ENCODE peak calls at places on chromosomes 13 and 19, in ten cellular contexts. One of them, this sample, is unnamed.

GRCh38 chr19:46426506-46427162 is 2.1 kb downstream of the PNMA8C start:
- DNase-seq in activated T-helper 1 cell treated with anti-CD3 and anti-CD28 coated beads, Interleukin-12 subunit alpha, Interleukin-12 subunit beta, Interleukin-2, Interleukin-4 antibody, amounts not matched to agents 30 ng/mL and 10 ng/mL and 1 ng/mL, durations not matched to agents 14 hours and 24 hours and 36 hours: peak
- DNase-seq in stimulated activated CD8-positive, alpha-beta memory T cell treated with anti-CD3 and anti-CD28 coated beads, Interleukin-12 subunit alpha, Interleukin-12 subunit beta, amount 100 ng/mL, for 4 hours: no peak
- DNase-seq in DMS153: peak
- DNase-seq in LoVo: peak
- DNase-seq in anterior cingulate cortex: peak
- DNase-seq in GM10248: no peak
- DNase-seq in HCT116: no peak
- DNase-seq in stimulated activated CD4-positive, alpha-beta T cell treated with anti-CD3 and anti-CD28 coated beads, TNF-alpha, amount 100 ng/mL, for 24 hours: peak
- DNase-seq in activated CD4-positive, alpha-beta T cell treated with anti-CD3 and anti-CD28 coated beads, Interleukin-2, amount 50 U/mL, for 24 hours: no peak
- DNase-seq in this sample: peak

GRCh38 chr19:46785054-46785979 is 3.1 kb downstream of the SLC1A5 start:
- DNase-seq in HCT116: no peak
- DNase-seq in LoVo: no peak
- DNase-seq in stimulated activated CD8-positive, alpha-beta memory T cell treated with anti-CD3 and anti-CD28 coated beads, Interleukin-12 subunit alpha, Interleukin-12 subunit beta, amount 100 ng/mL, for 4 hours: no peak
- DNase-seq in activated T-helper 1 cell treated with anti-CD3 and anti-CD28 coated beads, Interleukin-12 subunit alpha, Interleukin-12 subunit beta, Interleukin-2, Interleukin-4 antibody, amounts not matched to agents 30 ng/mL and 10 ng/mL and 1 ng/mL, durations not matched to agents 14 hours and 24 hours and 36 hours: no peak
- DNase-seq in GM10248: no peak
- DNase-seq in anterior cingulate cortex: no peak
- DNase-seq in DMS153: no peak
- DNase-seq in activated CD4-positive, alpha-beta T cell treated with anti-CD3 and anti-CD28 coated beads, Interleukin-2, amount 50 U/mL, for 24 hours: no peak
- DNase-seq in stimulated activated CD4-positive, alpha-beta T cell treated with anti-CD3 and anti-CD28 coated beads, TNF-alpha, amount 100 ng/mL, for 24 hours: no peak
- DNase-seq in this sample: no peak

GRCh38 chr19:39206122-39206521 is 2.1 kb upstream of the SYCN start:
- DNase-seq in activated CD4-positive, alpha-beta T cell treated with anti-CD3 and anti-CD28 coated beads, Interleukin-2, amount 50 U/mL, for 24 hours: no peak
- DNase-seq in anterior cingulate cortex: no peak
- DNase-seq in activated T-helper 1 cell treated with anti-CD3 and anti-CD28 coated beads, Interleukin-12 subunit alpha, Interleukin-12 subunit beta, Interleukin-2, Interleukin-4 antibody, amounts not matched to agents 30 ng/mL and 10 ng/mL and 1 ng/mL, durations not matched to agents 14 hours and 24 hours and 36 hours: no peak
- DNase-seq in stimulated activated CD4-positive, alpha-beta T cell treated with anti-CD3 and anti-CD28 coated beads, TNF-alpha, amount 100 ng/mL, for 24 hours: no peak
- DNase-seq in LoVo: no peak
- DNase-seq in GM10248: no peak
- DNase-seq in DMS153: no peak
- DNase-seq in HCT116: no peak
- DNase-seq in stimulated activated CD8-positive, alpha-beta memory T cell treated with anti-CD3 and anti-CD28 coated beads, Interleukin-12 subunit alpha, Interleukin-12 subunit beta, amount 100 ng/mL, for 4 hours: no peak
- DNase-seq in this sample: no peak

GRCh38 chr13:21240586-21240985 is 64.1 kb downstream of the MRPL57 start:
- DNase-seq in GM10248: no peak
- DNase-seq in LoVo: peak
- DNase-seq in activated T-helper 1 cell treated with anti-CD3 and anti-CD28 coated beads, Interleukin-12 subunit alpha, Interleukin-12 subunit beta, Interleukin-2, Interleukin-4 antibody, amounts not matched to agents 30 ng/mL and 10 ng/mL and 1 ng/mL, durations not matched to agents 14 hours and 24 hours and 36 hours: no peak
- DNase-seq in DMS153: no peak
- DNase-seq in activated CD4-positive, alpha-beta T cell treated with anti-CD3 and anti-CD28 coated beads, Interleukin-2, amount 50 U/mL, for 24 hours: no peak
- DNase-seq in stimulated activated CD8-positive, alpha-beta memory T cell treated with anti-CD3 and anti-CD28 coated beads, Interleukin-12 subunit alpha, Interleukin-12 subunit beta, amount 100 ng/mL, for 4 hours: no peak
- DNase-seq in HCT116: no peak
- DNase-seq in anterior cingulate cortex: no peak
- DNase-seq in stimulated activated CD4-positive, alpha-beta T cell treated with anti-CD3 and anti-CD28 coated beads, TNF-alpha, amount 100 ng/mL, for 24 hours: no peak
- DNase-seq in this sample: no peak

GRCh38 chr13:90683711-90684131 is 663.8 kb upstream of the MIR17HG start:
- DNase-seq in HCT116: no peak
- DNase-seq in activated CD4-positive, alpha-beta T cell treated with anti-CD3 and anti-CD28 coated beads, Interleukin-2, amount 50 U/mL, for 24 hours: no peak
- DNase-seq in GM10248: no peak
- DNase-seq in stimulated activated CD4-positive, alpha-beta T cell treated with anti-CD3 and anti-CD28 coated beads, TNF-alpha, amount 100 ng/mL, for 24 hours: no peak
- DNase-seq in stimulated activated CD8-positive, alpha-beta memory T cell treated with anti-CD3 and anti-CD28 coated beads, Interleukin-12 subunit alpha, Interleukin-12 subunit beta, amount 100 ng/mL, for 4 hours: no peak
- DNase-seq in DMS153: peak
- DNase-seq in activated T-helper 1 cell treated with anti-CD3 and anti-CD28 coated beads, Interleukin-12 subunit alpha, Interleukin-12 subunit beta, Interleukin-2, Interleukin-4 antibody, amounts not matched to agents 30 ng/mL and 10 ng/mL and 1 ng/mL, durations not matched to agents 14 hours and 24 hours and 36 hours: no peak
- DNase-seq in LoVo: no peak
- DNase-seq in anterior cingulate cortex: no peak
- DNase-seq in this sample: no peak

GRCh38 chr19:10390652-10391286 is 10.4 kb upstream of the TYK2 start:
- DNase-seq in anterior cingulate cortex: peak
- DNase-seq in stimulated activated CD4-positive, alpha-beta T cell treated with anti-CD3 and anti-CD28 coated beads, TNF-alpha, amount 100 ng/mL, for 24 hours: peak
- DNase-seq in HCT116: peak
- DNase-seq in DMS153: peak
- DNase-seq in LoVo: peak
- DNase-seq in activated T-helper 1 cell treated with anti-CD3 and anti-CD28 coated beads, Interleukin-12 subunit alpha, Interleukin-12 subunit beta, Interleukin-2, Interleukin-4 antibody, amounts not matched to agents 30 ng/mL and 10 ng/mL and 1 ng/mL, durations not matched to agents 14 hours and 24 hours and 36 hours: peak
- DNase-seq in activated CD4-positive, alpha-beta T cell treated with anti-CD3 and anti-CD28 coated beads, Interleukin-2, amount 50 U/mL, for 24 hours: no peak
- DNase-seq in stimulated activated CD8-positive, alpha-beta memory T cell treated with anti-CD3 and anti-CD28 coated beads, Interleukin-12 subunit alpha, Interleukin-12 subunit beta, amount 100 ng/mL, for 4 hours: peak
- DNase-seq in GM10248: peak
- DNase-seq in this sample: peak

GRCh38 chr13:53545340-53545941 is 516.8 kb downstream of the OLFM4 start:
- DNase-seq in HCT116: no peak
- DNase-seq in GM10248: no peak
- DNase-seq in anterior cingulate cortex: no peak
- DNase-seq in stimulated activated CD8-positive, alpha-beta memory T cell treated with anti-CD3 and anti-CD28 coated beads, Interleukin-12 subunit alpha, Interleukin-12 subunit beta, amount 100 ng/mL, for 4 hours: no peak
- DNase-seq in activated CD4-positive, alpha-beta T cell treated with anti-CD3 and anti-CD28 coated beads, Interleukin-2, amount 50 U/mL, for 24 hours: no peak
- DNase-seq in activated T-helper 1 cell treated with anti-CD3 and anti-CD28 coated beads, Interleukin-12 subunit alpha, Interleukin-12 subunit beta, Interleukin-2, Interleukin-4 antibody, amounts not matched to agents 30 ng/mL and 10 ng/mL and 1 ng/mL, durations not matched to agents 14 hours and 24 hours and 36 hours: no peak
- DNase-seq in LoVo: no peak
- DNase-seq in DMS153: no peak
- DNase-seq in stimulated activated CD4-positive, alpha-beta T cell treated with anti-CD3 and anti-CD28 coated beads, TNF-alpha, amount 100 ng/mL, for 24 hours: no peak
- DNase-seq in this sample: no peak

GRCh38 chr19:49916839-49917733 is 11.9 kb upstream of the ATF5 start:
- DNase-seq in anterior cingulate cortex: no peak
- DNase-seq in HCT116: no peak
- DNase-seq in activated T-helper 1 cell treated with anti-CD3 and anti-CD28 coated beads, Interleukin-12 subunit alpha, Interleukin-12 subunit beta, Interleukin-2, Interleukin-4 antibody, amounts not matched to agents 30 ng/mL and 10 ng/mL and 1 ng/mL, durations not matched to agents 14 hours and 24 hours and 36 hours: no peak
- DNase-seq in GM10248: peak
- DNase-seq in stimulated activated CD4-positive, alpha-beta T cell treated with anti-CD3 and anti-CD28 coated beads, TNF-alpha, amount 100 ng/mL, for 24 hours: no peak
- DNase-seq in activated CD4-positive, alpha-beta T cell treated with anti-CD3 and anti-CD28 coated beads, Interleukin-2, amount 50 U/mL, for 24 hours: no peak
- DNase-seq in DMS153: no peak
- DNase-seq in LoVo: no peak
- DNase-seq in stimulated activated CD8-positive, alpha-beta memory T cell treated with anti-CD3 and anti-CD28 coated beads, Interleukin-12 subunit alpha, Interleukin-12 subunit beta, amount 100 ng/mL, for 4 hours: no peak
- DNase-seq in this sample: no peak

GRCh38 chr13:66714795-66715194 is 515.3 kb downstream of the PCDH9 start:
- DNase-seq in anterior cingulate cortex: no peak
- DNase-seq in DMS153: no peak
- DNase-seq in activated CD4-positive, alpha-beta T cell treated with anti-CD3 and anti-CD28 coated beads, Interleukin-2, amount 50 U/mL, for 24 hours: no peak
- DNase-seq in HCT116: no peak
- DNase-seq in GM10248: no peak
- DNase-seq in activated T-helper 1 cell treated with anti-CD3 and anti-CD28 coated beads, Interleukin-12 subunit alpha, Interleukin-12 subunit beta, Interleukin-2, Interleukin-4 antibody, amounts not matched to agents 30 ng/mL and 10 ng/mL and 1 ng/mL, durations not matched to agents 14 hours and 24 hours and 36 hours: no peak
- DNase-seq in stimulated activated CD8-positive, alpha-beta memory T cell treated with anti-CD3 and anti-CD28 coated beads, Interleukin-12 subunit alpha, Interleukin-12 subunit beta, amount 100 ng/mL, for 4 hours: no peak
- DNase-seq in LoVo: no peak
- DNase-seq in stimulated activated CD4-positive, alpha-beta T cell treated with anti-CD3 and anti-CD28 coated beads, TNF-alpha, amount 100 ng/mL, for 24 hours: no peak
- DNase-seq in this sample: no peak

GRCh38 chr19:51520710-51521109 is 10.8 kb downstream of the SIGLEC6 start:
- DNase-seq in GM10248: no peak
- DNase-seq in stimulated activated CD4-positive, alpha-beta T cell treated with anti-CD3 and anti-CD28 coated beads, TNF-alpha, amount 100 ng/mL, for 24 hours: no peak
- DNase-seq in anterior cingulate cortex: no peak
- DNase-seq in DMS153: no peak
- DNase-seq in activated CD4-positive, alpha-beta T cell treated with anti-CD3 and anti-CD28 coated beads, Interleukin-2, amount 50 U/mL, for 24 hours: no peak
- DNase-seq in HCT116: no peak
- DNase-seq in LoVo: no peak
- DNase-seq in activated T-helper 1 cell treated with anti-CD3 and anti-CD28 coated beads, Interleukin-12 subunit alpha, Interleukin-12 subunit beta, Interleukin-2, Interleukin-4 antibody, amounts not matched to agents 30 ng/mL and 10 ng/mL and 1 ng/mL, durations not matched to agents 14 hours and 24 hours and 36 hours: no peak
- DNase-seq in stimulated activated CD8-positive, alpha-beta memory T cell treated with anti-CD3 and anti-CD28 coated beads, Interleukin-12 subunit alpha, Interleukin-12 subunit beta, amount 100 ng/mL, for 4 hours: no peak
- DNase-seq in this sample: no peak

GRCh38 chr19:11580665-11581418 is 3.4 kb upstream of the ACP5 start:
- DNase-seq in LoVo: no peak
- DNase-seq in activated CD4-positive, alpha-beta T cell treated with anti-CD3 and anti-CD28 coated beads, Interleukin-2, amount 50 U/mL, for 24 hours: no peak
- DNase-seq in GM10248: no peak
- DNase-seq in DMS153: no peak
- DNase-seq in anterior cingulate cortex: no peak
- DNase-seq in HCT116: no peak
- DNase-seq in stimulated activated CD4-positive, alpha-beta T cell treated with anti-CD3 and anti-CD28 coated beads, TNF-alpha, amount 100 ng/mL, for 24 hours: no peak
- DNase-seq in activated T-helper 1 cell treated with anti-CD3 and anti-CD28 coated beads, Interleukin-12 subunit alpha, Interleukin-12 subunit beta, Interleukin-2, Interleukin-4 antibody, amounts not matched to agents 30 ng/mL and 10 ng/mL and 1 ng/mL, durations not matched to agents 14 hours and 24 hours and 36 hours: no peak
- DNase-seq in stimulated activated CD8-positive, alpha-beta memory T cell treated with anti-CD3 and anti-CD28 coated beads, Interleukin-12 subunit alpha, Interleukin-12 subunit beta, amount 100 ng/mL, for 4 hours: no peak
- DNase-seq in this sample: no peak

GRCh38 chr19:8302357-8302691 is 5.8 kb downstream of the CD320 start:
- DNase-seq in stimulated activated CD8-positive, alpha-beta memory T cell treated with anti-CD3 and anti-CD28 coated beads, Interleukin-12 subunit alpha, Interleukin-12 subunit beta, amount 100 ng/mL, for 4 hours: no peak
- DNase-seq in anterior cingulate cortex: no peak
- DNase-seq in GM10248: no peak
- DNase-seq in DMS153: no peak
- DNase-seq in HCT116: no peak
- DNase-seq in stimulated activated CD4-positive, alpha-beta T cell treated with anti-CD3 and anti-CD28 coated beads, TNF-alpha, amount 100 ng/mL, for 24 hours: no peak
- DNase-seq in activated CD4-positive, alpha-beta T cell treated with anti-CD3 and anti-CD28 coated beads, Interleukin-2, amount 50 U/mL, for 24 hours: no peak
- DNase-seq in LoVo: no peak
- DNase-seq in activated T-helper 1 cell treated with anti-CD3 and anti-CD28 coated beads, Interleukin-12 subunit alpha, Interleukin-12 subunit beta, Interleukin-2, Interleukin-4 antibody, amounts not matched to agents 30 ng/mL and 10 ng/mL and 1 ng/mL, durations not matched to agents 14 hours and 24 hours and 36 hours: no peak
- DNase-seq in this sample: no peak

GRCh38 chr19:938233-938923 is 12.5 kb downstream of the ARID3A start:
- DNase-seq in anterior cingulate cortex: no peak
- DNase-seq in stimulated activated CD8-positive, alpha-beta memory T cell treated with anti-CD3 and anti-CD28 coated beads, Interleukin-12 subunit alpha, Interleukin-12 subunit beta, amount 100 ng/mL, for 4 hours: no peak
- DNase-seq in HCT116: no peak
- DNase-seq in LoVo: no peak
- DNase-seq in DMS153: no peak
- DNase-seq in activated T-helper 1 cell treated with anti-CD3 and anti-CD28 coated beads, Interleukin-12 subunit alpha, Interleukin-12 subunit beta, Interleukin-2, Interleukin-4 antibody, amounts not matched to agents 30 ng/mL and 10 ng/mL and 1 ng/mL, durations not matched to agents 14 hours and 24 hours and 36 hours: no peak
- DNase-seq in stimulated activated CD4-positive, alpha-beta T cell treated with anti-CD3 and anti-CD28 coated beads, TNF-alpha, amount 100 ng/mL, for 24 hours: no peak
- DNase-seq in GM10248: no peak
- DNase-seq in activated CD4-positive, alpha-beta T cell treated with anti-CD3 and anti-CD28 coated beads, Interleukin-2, amount 50 U/mL, for 24 hours: no peak
- DNase-seq in this sample: no peak

GRCh38 chr19:39379865-39380399 is 11.0 kb downstream of the PAF1 start:
- DNase-seq in HCT116: no peak
- DNase-seq in DMS153: no peak
- DNase-seq in activated T-helper 1 cell treated with anti-CD3 and anti-CD28 coated beads, Interleukin-12 subunit alpha, Interleukin-12 subunit beta, Interleukin-2, Interleukin-4 antibody, amounts not matched to agents 30 ng/mL and 10 ng/mL and 1 ng/mL, durations not matched to agents 14 hours and 24 hours and 36 hours: no peak
- DNase-seq in activated CD4-positive, alpha-beta T cell treated with anti-CD3 and anti-CD28 coated beads, Interleukin-2, amount 50 U/mL, for 24 hours: no peak
- DNase-seq in anterior cingulate cortex: no peak
- DNase-seq in stimulated activated CD8-positive, alpha-beta memory T cell treated with anti-CD3 and anti-CD28 coated beads, Interleukin-12 subunit alpha, Interleukin-12 subunit beta, amount 100 ng/mL, for 4 hours: no peak
- DNase-seq in stimulated activated CD4-positive, alpha-beta T cell treated with anti-CD3 and anti-CD28 coated beads, TNF-alpha, amount 100 ng/mL, for 24 hours: no peak
- DNase-seq in GM10248: no peak
- DNase-seq in LoVo: no peak
- DNase-seq in this sample: no peak

GRCh38 chr19:2097330-2098327 is 914 bp downstream of the IZUMO4 start:
- DNase-seq in LoVo: no peak
- DNase-seq in anterior cingulate cortex: no peak
- DNase-seq in stimulated activated CD4-positive, alpha-beta T cell treated with anti-CD3 and anti-CD28 coated beads, TNF-alpha, amount 100 ng/mL, for 24 hours: peak
- DNase-seq in HCT116: no peak
- DNase-seq in activated CD4-positive, alpha-beta T cell treated with anti-CD3 and anti-CD28 coated beads, Interleukin-2, amount 50 U/mL, for 24 hours: no peak
- DNase-seq in stimulated activated CD8-positive, alpha-beta memory T cell treated with anti-CD3 and anti-CD28 coated beads, Interleukin-12 subunit alpha, Interleukin-12 subunit beta, amount 100 ng/mL, for 4 hours: no peak
- DNase-seq in GM10248: peak
- DNase-seq in activated T-helper 1 cell treated with anti-CD3 and anti-CD28 coated beads, Interleukin-12 subunit alpha, Interleukin-12 subunit beta, Interleukin-2, Interleukin-4 antibody, amounts not matched to agents 30 ng/mL and 10 ng/mL and 1 ng/mL, durations not matched to agents 14 hours and 24 hours and 36 hours: peak
- DNase-seq in DMS153: no peak
- DNase-seq in this sample: no peak

GRCh38 chr13:66922444-66922843 is 307.7 kb downstream of the PCDH9 start:
- DNase-seq in LoVo: no peak
- DNase-seq in activated T-helper 1 cell treated with anti-CD3 and anti-CD28 coated beads, Interleukin-12 subunit alpha, Interleukin-12 subunit beta, Interleukin-2, Interleukin-4 antibody, amounts not matched to agents 30 ng/mL and 10 ng/mL and 1 ng/mL, durations not matched to agents 14 hours and 24 hours and 36 hours: no peak
- DNase-seq in DMS153: no peak
- DNase-seq in HCT116: no peak
- DNase-seq in stimulated activated CD8-positive, alpha-beta memory T cell treated with anti-CD3 and anti-CD28 coated beads, Interleukin-12 subunit alpha, Interleukin-12 subunit beta, amount 100 ng/mL, for 4 hours: no peak
- DNase-seq in GM10248: no peak
- DNase-seq in activated CD4-positive, alpha-beta T cell treated with anti-CD3 and anti-CD28 coated beads, Interleukin-2, amount 50 U/mL, for 24 hours: no peak
- DNase-seq in stimulated activated CD4-positive, alpha-beta T cell treated with anti-CD3 and anti-CD28 coated beads, TNF-alpha, amount 100 ng/mL, for 24 hours: no peak
- DNase-seq in anterior cingulate cortex: no peak
- DNase-seq in this sample: no peak

GRCh38 chr19:56927294-56927693 is 86.8 kb upstream of the PEG3 start:
- DNase-seq in GM10248: no peak
- DNase-seq in activated CD4-positive, alpha-beta T cell treated with anti-CD3 and anti-CD28 coated beads, Interleukin-2, amount 50 U/mL, for 24 hours: no peak
- DNase-seq in stimulated activated CD8-positive, alpha-beta memory T cell treated with anti-CD3 and anti-CD28 coated beads, Interleukin-12 subunit alpha, Interleukin-12 subunit beta, amount 100 ng/mL, for 4 hours: no peak
- DNase-seq in LoVo: no peak
- DNase-seq in stimulated activated CD4-positive, alpha-beta T cell treated with anti-CD3 and anti-CD28 coated beads, TNF-alpha, amount 100 ng/mL, for 24 hours: no peak
- DNase-seq in anterior cingulate cortex: no peak
- DNase-seq in HCT116: no peak
- DNase-seq in activated T-helper 1 cell treated with anti-CD3 and anti-CD28 coated beads, Interleukin-12 subunit alpha, Interleukin-12 subunit beta, Interleukin-2, Interleukin-4 antibody, amounts not matched to agents 30 ng/mL and 10 ng/mL and 1 ng/mL, durations not matched to agents 14 hours and 24 hours and 36 hours: no peak
- DNase-seq in DMS153: no peak
- DNase-seq in this sample: no peak

GRCh38 chr19:23392706-23393105 is 2.6 kb downstream of the ZNF91 start:
- DNase-seq in activated T-helper 1 cell treated with anti-CD3 and anti-CD28 coated beads, Interleukin-12 subunit alpha, Interleukin-12 subunit beta, Interleukin-2, Interleukin-4 antibody, amounts not matched to agents 30 ng/mL and 10 ng/mL and 1 ng/mL, durations not matched to agents 14 hours and 24 hours and 36 hours: no peak
- DNase-seq in stimulated activated CD4-positive, alpha-beta T cell treated with anti-CD3 and anti-CD28 coated beads, TNF-alpha, amount 100 ng/mL, for 24 hours: no peak
- DNase-seq in HCT116: no peak
- DNase-seq in anterior cingulate cortex: no peak
- DNase-seq in stimulated activated CD8-positive, alpha-beta memory T cell treated with anti-CD3 and anti-CD28 coated beads, Interleukin-12 subunit alpha, Interleukin-12 subunit beta, amount 100 ng/mL, for 4 hours: no peak
- DNase-seq in activated CD4-positive, alpha-beta T cell treated with anti-CD3 and anti-CD28 coated beads, Interleukin-2, amount 50 U/mL, for 24 hours: no peak
- DNase-seq in LoVo: no peak
- DNase-seq in DMS153: no peak
- DNase-seq in GM10248: no peak
- DNase-seq in this sample: no peak

GRCh38 chr19:3006075-3006767 is 22.9 kb downstream of the TLE2 start:
- DNase-seq in HCT116: peak
- DNase-seq in DMS153: no peak
- DNase-seq in stimulated activated CD8-positive, alpha-beta memory T cell treated with anti-CD3 and anti-CD28 coated beads, Interleukin-12 subunit alpha, Interleukin-12 subunit beta, amount 100 ng/mL, for 4 hours: no peak
- DNase-seq in anterior cingulate cortex: no peak
- DNase-seq in stimulated activated CD4-positive, alpha-beta T cell treated with anti-CD3 and anti-CD28 coated beads, TNF-alpha, amount 100 ng/mL, for 24 hours: peak
- DNase-seq in activated T-helper 1 cell treated with anti-CD3 and anti-CD28 coated beads, Interleukin-12 subunit alpha, Interleukin-12 subunit beta, Interleukin-2, Interleukin-4 antibody, amounts not matched to agents 30 ng/mL and 10 ng/mL and 1 ng/mL, durations not matched to agents 14 hours and 24 hours and 36 hours: no peak
- DNase-seq in GM10248: no peak
- DNase-seq in activated CD4-positive, alpha-beta T cell treated with anti-CD3 and anti-CD28 coated beads, Interleukin-2, amount 50 U/mL, for 24 hours: no peak
- DNase-seq in LoVo: no peak
- DNase-seq in this sample: no peak